ENCODE peak calls at places on chromosomes 11 and 22, in seven cellular contexts. W, O, V, F, Z, S and K are unnamed samples.

GRCh38 chr11:16184588-16184987 is 171.8 kb downstream of the SOX6 start:
- DNase-seq in O (peak; percentile 54), V (no peak), F (no peak), S (peak; percentile 22), W (no peak), Z (no peak), K (peak; percentile 51)

GRCh38 chr22:29315286-29316195 is at the start of gene RASL10A:
- DNase-seq in V (no peak), F (no peak), W (no peak), O (no peak), S (no peak), Z (no peak), K (no peak)

GRCh38 chr11:14065153-14065552 is 102.6 kb downstream of the SPON1 start:
- DNase-seq in V (no peak), Z (no peak), O (no peak), W (no peak), F (no peak), S (no peak), K (no peak)

GRCh38 chr11:83537131-83537610 is 251.0 kb upstream of the CCDC90B start:
- DNase-seq in V (no peak), Z (no peak), O (no peak), W (no peak), S (no peak), F (no peak), K (no peak)

GRCh38 chr11:58330861-58331260 is 28.0 kb downstream of the OR5B17 start:
- DNase-seq in S (no peak), F (no peak), W (no peak), Z (no peak), V (no peak), O (peak; percentile 29), K (no peak)

GRCh38 chr11:74288161-74288560 is 23.3 kb downstream of the P4HA3 start:
- DNase-seq in V (no peak), O (peak; percentile 85), W (no peak), Z (no peak), S (peak; percentile 92), F (peak; percentile 71), K (peak; percentile 80)

GRCh38 chr11:34643846-34644245 is 23.0 kb downstream of the EHF start:
- DNase-seq in W (no peak), V (no peak), S (no peak), O (no peak), F (no peak), Z (no peak), K (no peak)

GRCh38 chr11:134050541-134051383 is 18.1 kb upstream of the JAM3 start:
- DNase-seq in W (peak; percentile 34), V (peak; percentile 81), O (no peak), S (peak; percentile 81), F (peak; percentile 64), Z (no peak), K (peak; percentile 83)

GRCh38 chr11:123773959-123774358 is 19.6 kb upstream of the OR6X1 start:
- DNase-seq in W (no peak), V (no peak), O (no peak), S (no peak), Z (no peak), F (no peak), K (no peak)

GRCh38 chr22:42670921-42671709 is 21.9 kb upstream of the CYB5R3 start:
- DNase-seq in S (no peak), Z (no peak), F (no peak), W (no peak), V (no peak), O (no peak), K (no peak)

GRCh38 chr22:42261266-42261665 is 9.2 kb downstream of the TCF20 start:
- DNase-seq in V (no peak), W (no peak), Z (no peak), O (peak; percentile 36), S (no peak), F (no peak), K (no peak)

GRCh38 chr22:46846154-46846831 is 83.8 kb downstream of the TBC1D22A start:
- DNase-seq in Z (no peak), F (no peak), S (no peak), O (no peak), W (no peak), V (no peak), K (peak; percentile 30)

GRCh38 chr11:10885703-10886363 is 28.0 kb upstream of the ZBED5 start:
- DNase-seq in S (peak; percentile 31), O (no peak), F (no peak), Z (no peak), V (no peak), W (no peak), K (no peak)

GRCh38 chr11:34480339-34480738 is 33.3 kb downstream of the ELF5 start:
- DNase-seq in S (no peak), V (no peak), O (no peak), F (no peak), W (no peak), Z (no peak), K (no peak)

GRCh38 chr22:48279465-48279765 is 1517.0 kb downstream of the TBC1D22A start:
- DNase-seq in S (no peak), F (no peak), V (no peak), Z (no peak), O (no peak), W (no peak), K (no peak)

GRCh38 chr22:19336133-19337075 is 44.9 kb upstream of the CLTCL1 start:
- DNase-seq in Z (no peak), F (no peak), V (no peak), S (no peak), O (no peak), W (no peak), K (no peak)

GRCh38 chr22:39907605-39908097 is 6.8 kb downstream of the GRAP2 start:
- DNase-seq in O (no peak), W (peak; percentile 11), V (no peak), S (no peak), Z (no peak), F (no peak), K (no peak)

GRCh38 chr11:66280428-66280827 is 2.5 kb downstream of the CNIH2 start:
- DNase-seq in Z (no peak), W (no peak), O (no peak), V (no peak), S (no peak), F (no peak), K (no peak)

GRCh38 chr11:559020-559620 is 1.4 kb downstream of the LMNTD2 start:
- DNase-seq in Z (no peak), F (no peak), W (no peak), S (no peak), O (no peak), V (no peak), K (no peak)

GRCh38 chr11:82718841-82719240 is 14.8 kb downstream of the FAM181B start:
- DNase-seq in O (no peak), Z (no peak), F (no peak), W (no peak), V (no peak), S (no peak), K (no peak)

GRCh38 chr11:44680982-44681597 is 45.7 kb upstream of the TSPAN18 start:
- DNase-seq in S (no peak), W (peak; percentile 60), F (peak; percentile 29), O (no peak), V (no peak), Z (no peak), K (peak; percentile 63)

GRCh38 chr22:19756288-19757128 is 4.1 kb upstream of the TBX1 start:
- DNase-seq in Z (no peak), O (no peak), S (peak; percentile 37), V (no peak), F (no peak), W (peak; percentile 50), K (peak; percentile 67)